ENCODE peak calls at places on chromosome 6, in four cellular contexts. E, N, W and D are unnamed samples.

GRCh38 chr6:47737406-47737805 is 39.0 kb downstream of the ADGRF4 start:
- DNase-seq in E (no peak), N (no peak), W (no peak), D (no peak)

GRCh38 chr6:170307080-170307545 is 555 bp downstream of the FAM120B start:
- DNase-seq in E (peak), N (no peak), W (no peak), D (no peak)

GRCh38 chr6:106997392-106998257 is 23.1 kb upstream of the CD24 start:
- DNase-seq in E (peak), N (peak), W (peak), D (peak)

GRCh38 chr6:30844118-30844535 is 40.2 kb upstream of the DDR1 start:
- DNase-seq in E (no peak), N (no peak), W (peak), D (no peak)

GRCh38 chr6:109852713-109853112 is 125.4 kb upstream of the GPR6 start:
- DNase-seq in E (no peak), N (no peak), W (no peak), D (no peak)

GRCh38 chr6:101585501-101585900 is 192.0 kb downstream of the GRIK2 start:
- DNase-seq in E (no peak), N (no peak), W (no peak), D (no peak)

GRCh38 chr6:109998159-109998785 is 20.2 kb downstream of the GPR6 start:
- DNase-seq in E (no peak), N (no peak), W (no peak), D (no peak)

GRCh38 chr6:135522975-135523692 is 25.6 kb upstream of the AHI1 start:
- DNase-seq in E (peak), N (no peak), W (peak), D (no peak)

GRCh38 chr6:157811476-157812173 is 11.4 kb upstream of the SNX9 start:
- DNase-seq in E (peak), N (no peak), W (no peak), D (no peak)

GRCh38 chr6:26022166-26022510 is 59.5 kb downstream of the TRIM38 start:
- DNase-seq in E (peak), N (peak), W (no peak), D (peak)

GRCh38 chr6:48743738-48744137 is 632.7 kb upstream of the PTCHD4 start:
- DNase-seq in E (no peak), N (no peak), W (no peak), D (no peak)

GRCh38 chr6:132797975-132798819 is at the start of gene SLC18B1:
- DNase-seq in E (peak), N (peak), W (peak), D (no peak)

GRCh38 chr6:1240766-1241165 is 71.1 kb upstream of the FOXQ1 start:
- DNase-seq in E (no peak), N (no peak), W (no peak), D (no peak)

GRCh38 chr6:155418017-155418749 is 37.5 kb downstream of the NOX3 start:
- DNase-seq in E (no peak), N (no peak), W (no peak), D (no peak)

GRCh38 chr6:77401231-77401630 is 62.1 kb downstream of the HTR1B start:
- DNase-seq in E (no peak), N (no peak), W (no peak), D (no peak)

GRCh38 chr6:143449731-143450452 is 603 bp downstream of the ADAT2 start:
- DNase-seq in E (peak), N (peak), W (peak), D (no peak)

GRCh38 chr6:70180904-70181599 is 121.8 kb downstream of the COL9A1 start:
- DNase-seq in E (no peak), N (no peak), W (no peak), D (no peak)

GRCh38 chr6:169931223-169931760 is 179.9 kb downstream of the ERMARD start:
- DNase-seq in E (no peak), N (no peak), W (no peak), D (no peak)

GRCh38 chr6:161369339-161369738 is 95.5 kb upstream of the AGPAT4 start:
- DNase-seq in E (no peak), N (no peak), W (no peak), D (no peak)

GRCh38 chr6:71080793-71081192 is 123.9 kb upstream of the B3GAT2 start:
- DNase-seq in E (no peak), N (no peak), W (no peak), D (no peak)

GRCh38 chr6:149895702-149896310 is 2.1 kb downstream of the RAET1E start:
- DNase-seq in E (no peak), N (peak), W (no peak), D (peak)

GRCh38 chr6:90610671-90611542 is 24.0 kb upstream of the MAP3K7 start:
- DNase-seq in E (peak), N (peak), W (no peak), D (no peak)

GRCh38 chr6:32415521-32416019 is 8.6 kb upstream of the BTNL2 start:
- DNase-seq in E (peak), N (peak), W (peak), D (peak)

GRCh38 chr6:170316071-170316470 is 9.5 kb downstream of the FAM120B start:
- DNase-seq in E (no peak), N (no peak), W (no peak), D (no peak)

GRCh38 chr6:50962213-50962759 is 143.6 kb downstream of the TFAP2B start:
- DNase-seq in E (peak), N (no peak), W (no peak), D (no peak)

GRCh38 chr6:163814494-163815364 is 400.2 kb downstream of the QKI start:
- DNase-seq in E (no peak), N (no peak), W (no peak), D (no peak)

GRCh38 chr6:157615411-157615763 is 207.7 kb upstream of the SNX9 start:
- DNase-seq in E (no peak), N (no peak), W (no peak), D (no peak)

GRCh38 chr6:24223131-24223715 is 97.2 kb downstream of the NRSN1 start:
- DNase-seq in E (no peak), N (no peak), W (peak), D (peak)

GRCh38 chr6:11423667-11424066 is 113.9 kb upstream of the TMEM170B start:
- DNase-seq in E (no peak), N (no peak), W (no peak), D (no peak)

GRCh38 chr6:62652692-62653328 is 366.8 kb upstream of the KHDRBS2 start:
- DNase-seq in E (no peak), N (no peak), W (no peak), D (peak)

GRCh38 chr6:105507811-105508210 is 104.9 kb upstream of the PREP start:
- DNase-seq in E (no peak), N (no peak), W (no peak), D (no peak)

GRCh38 chr6:24205020-24205492 is 79.0 kb downstream of the NRSN1 start:
- DNase-seq in E (peak), N (peak), W (peak), D (peak)

GRCh38 chr6:170378502-170378901 is 71.9 kb downstream of the FAM120B start:
- DNase-seq in E (no peak), N (no peak), W (no peak), D (no peak)

GRCh38 chr6:106141441-106142237 is 55.5 kb downstream of the PRDM1 start:
- DNase-seq in E (peak), N (no peak), W (no peak), D (no peak)

GRCh38 chr6:20169786-20170185 is 42.5 kb downstream of the MBOAT1 start:
- DNase-seq in E (no peak), N (no peak), W (no peak), D (no peak)

GRCh38 chr6:11858439-11858838 is 79.8 kb upstream of the ADTRP start:
- DNase-seq in E (no peak), N (no peak), W (no peak), D (no peak)

GRCh38 chr6:5471637-5472430 is 210.5 kb downstream of the FARS2 start:
- DNase-seq in E (no peak), N (peak), W (no peak), D (no peak)

GRCh38 chr6:109165392-109165964 is 70.2 kb downstream of the CEP57L1 start:
- DNase-seq in E (peak), N (no peak), W (peak), D (no peak)

GRCh38 chr6:124659427-124659826 is 302.8 kb upstream of the RNF217 start:
- DNase-seq in E (no peak), N (no peak), W (no peak), D (no peak)

GRCh38 chr6:122008105-122009100 is 391.0 kb upstream of the HSF2 start:
- DNase-seq in E (no peak), N (no peak), W (no peak), D (no peak)
- TF ChIP-seq ELF1 in E (no peak), N (no peak), W (no peak), D (no peak)

DNA sequence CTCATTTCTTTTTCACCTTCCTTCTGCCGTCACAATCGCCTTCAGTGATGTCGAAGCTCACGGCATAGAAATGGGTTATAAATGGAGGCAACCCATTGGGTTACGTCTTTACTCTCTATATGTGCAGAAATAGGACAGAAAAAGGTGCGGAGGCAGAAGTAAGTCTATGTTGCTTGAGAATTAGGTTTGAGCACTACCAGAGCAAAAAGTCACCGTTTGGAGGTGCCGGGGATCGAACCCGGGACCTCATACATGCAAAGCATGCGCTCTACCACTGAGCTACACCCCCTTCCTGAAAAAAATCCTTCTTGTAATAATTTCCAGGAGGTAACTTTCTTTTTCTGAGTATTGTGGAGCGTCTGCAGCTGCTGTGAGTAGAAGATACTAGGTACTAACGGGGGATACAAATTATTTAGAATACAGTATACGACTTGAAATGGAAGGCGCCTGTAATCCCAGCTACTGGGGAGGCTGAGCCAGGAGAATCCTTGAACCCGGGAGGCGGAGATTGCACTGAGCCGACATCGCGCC is 134.2 kb downstream of the TRIM27 start:
- DNase-seq in E (peak), N (no peak), W (peak), D (peak)
- H3K4me3 ChIP-seq in E (peak), N (peak), W (peak), D (peak)

GRCh38 chr6:7270320-7271204 is 42.4 kb downstream of the SSR1 start:
- DNase-seq in E (no peak), N (no peak), W (peak), D (no peak)

GRCh38 chr6:7267521-7268091 is 45.4 kb downstream of the SSR1 start:
- DNase-seq in E (no peak), N (peak), W (peak), D (peak)

GRCh38 chr6:7269816-7270215 is 43.2 kb downstream of the SSR1 start:
- DNase-seq in E (no peak), N (no peak), W (no peak), D (no peak)

GRCh38 chr6:7267071-7267470 is 45.9 kb downstream of the SSR1 start:
- DNase-seq in E (no peak), N (no peak), W (no peak), D (no peak)

GRCh38 chr6:7268362-7269310 is 44.4 kb downstream of the SSR1 start:
- DNase-seq in E (no peak), N (no peak), W (no peak), D (no peak)
- TF ChIP-seq REST in E (no peak), N (no peak), W (no peak), D (no peak)

DNA sequence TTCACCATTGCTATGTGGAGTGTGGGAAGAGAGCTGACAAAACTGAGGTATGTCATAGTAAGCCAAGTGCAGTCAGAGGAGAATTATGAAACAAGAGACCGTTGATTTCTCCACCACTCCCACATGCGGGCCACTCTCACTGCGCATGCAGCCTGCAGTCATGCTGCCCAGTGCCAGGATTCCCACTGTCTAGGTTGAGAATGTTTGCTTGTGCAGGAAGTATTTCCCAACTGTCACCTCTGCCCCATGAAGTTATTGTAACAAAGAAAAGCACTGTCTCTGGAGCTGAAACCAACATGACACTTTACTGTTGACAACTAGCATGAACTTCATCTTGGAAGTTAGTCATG is 18.7 kb upstream of the SFT2D1 start:
- DNase-seq in E (no peak), N (no peak), W (peak), D (no peak)
- TF ChIP-seq ELF1 in E (no peak), N (no peak), W (peak), D (no peak)

GRCh38 chr6:27126815-27127537 is 120.5 kb upstream of the PRSS16 start:
- DNase-seq in E (peak), N (peak), W (peak), D (peak)
- H3K4me3 ChIP-seq in E (peak), N (peak), W (peak), D (peak)

GRCh38 chr6:39140556-39141191 is 25.7 kb upstream of the SAYSD1 start:
- DNase-seq in E (no peak), N (no peak), W (no peak), D (no peak)

GRCh38 chr6:39144804-39145203 is 29.8 kb upstream of the SAYSD1 start:
- DNase-seq in E (no peak), N (no peak), W (no peak), D (no peak)

DNA sequence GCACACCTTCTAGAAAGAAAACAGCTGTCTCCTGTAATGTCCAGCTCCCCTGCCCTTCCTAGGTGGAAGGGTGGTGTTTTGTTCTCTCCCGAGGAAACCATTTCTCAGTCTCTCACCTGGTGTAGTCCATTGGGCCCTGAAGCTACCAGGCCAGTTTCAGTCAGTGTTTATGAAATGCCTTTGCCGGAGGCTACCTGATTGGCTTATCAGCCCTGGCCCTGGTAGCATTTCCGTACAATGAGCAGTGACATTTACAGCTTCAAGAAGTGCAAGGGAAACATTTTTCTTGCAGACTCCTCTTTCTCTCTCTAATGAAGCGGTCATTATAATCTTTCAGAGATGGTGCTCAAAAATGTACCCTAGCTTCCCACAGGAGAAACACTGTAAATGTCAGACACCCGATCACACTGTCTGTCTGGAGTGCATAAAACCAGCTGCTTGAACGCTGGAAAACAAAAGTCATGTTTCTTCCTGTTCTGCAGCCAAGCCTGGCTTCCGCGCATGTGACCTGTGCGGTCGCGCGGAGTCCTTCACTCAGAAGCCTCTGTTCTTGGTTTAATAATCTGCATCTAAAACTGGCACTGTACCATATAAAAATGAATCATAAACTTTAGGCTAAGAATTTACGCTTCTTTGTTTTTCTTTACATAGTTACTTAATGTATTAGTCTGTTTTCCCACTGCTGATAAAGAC is 28.4 kb upstream of the SAYSD1 start:
- DNase-seq in E (no peak), N (no peak), W (no peak), D (no peak)
- TF ChIP-seq REST in E (no peak), N (no peak), W (no peak), D (no peak)

GRCh38 chr6:34146801-34147592 is 1.1 kb upstream of the GRM4 start:
- DNase-seq in E (no peak), N (no peak), W (no peak), D (no peak)

GRCh38 chr6:34146021-34146782 is at the start of gene GRM4:
- DNase-seq in E (no peak), N (no peak), W (no peak), D (no peak)

GRCh38 chr6:34143884-34144580 is 1.9 kb downstream of the GRM4 start:
- DNase-seq in E (peak), N (peak), W (peak), D (no peak)

GRCh38 chr6:34144581-34145160 is 1.2 kb downstream of the GRM4 start:
- DNase-seq in E (no peak), N (no peak), W (no peak), D (no peak)

DNA sequence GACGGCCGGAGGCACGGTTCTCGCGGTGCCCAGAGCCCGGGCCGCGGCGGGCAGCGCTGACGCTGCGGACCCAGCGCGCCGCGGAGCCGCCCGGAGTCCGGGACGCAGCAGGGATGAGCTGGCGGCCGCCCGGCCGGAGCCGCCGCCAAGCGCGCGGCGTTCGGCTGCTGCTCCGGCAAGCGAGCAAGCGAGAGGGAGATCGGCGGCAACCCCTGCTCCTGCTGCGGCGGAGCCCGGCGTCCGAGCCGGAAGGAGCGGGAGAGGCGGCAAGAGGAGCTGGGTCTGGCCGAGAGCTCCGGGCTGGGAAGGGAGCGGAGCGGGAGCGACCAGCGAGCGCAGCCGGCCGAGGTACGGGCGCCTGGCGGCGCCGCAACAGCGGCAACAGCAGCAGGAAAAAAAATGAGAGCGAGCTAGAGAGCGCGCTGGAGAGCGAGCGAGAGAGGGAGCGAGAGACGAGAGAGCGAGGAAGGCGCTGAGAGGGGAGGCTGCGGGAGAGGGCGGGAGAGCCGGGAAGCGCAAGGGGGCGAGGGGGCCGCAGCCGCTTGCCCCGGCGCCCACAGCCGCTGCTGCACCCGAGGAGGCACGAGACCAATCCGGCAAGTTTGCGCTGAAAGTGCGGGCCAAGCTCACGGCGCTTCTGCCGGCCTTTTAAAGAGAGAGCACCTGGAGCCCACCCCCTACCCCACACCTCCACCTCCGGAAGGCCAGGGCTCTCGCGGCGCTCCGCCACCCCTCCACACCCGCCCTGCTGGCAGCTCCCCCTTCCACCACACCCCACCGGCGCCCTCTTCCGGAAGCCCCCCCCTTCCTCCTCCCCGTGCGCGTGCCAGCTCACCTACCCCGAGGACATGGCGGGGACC is 496 bp downstream of the GRM4 start:
- DNase-seq in E (no peak), N (peak), W (no peak), D (no peak)
- TF ChIP-seq ELF1 in E (no peak), N (no peak), W (no peak), D (no peak)

GRCh38 chr6:113073611-113074191 is 726.6 kb downstream of the RFPL4B start:
- DNase-seq in E (no peak), N (no peak), W (no peak), D (no peak)
- H3K4me3 ChIP-seq in E (no peak), N (no peak), W (no peak), D (no peak)